ENCODE peak calls at places on chromosomes 6 and 20, in nine cellular contexts. L, X, W, F, N, I, Q, V and O are unnamed samples. For H3K4me1, the result is how much of the 10 kb centered on the place peaks cover.

GRCh38 chr6:170155464-170156196 is 135.2 kb downstream of the DLL1 start:
- DNase-seq in L (no peak), X (no peak), W (no peak), F (no peak), N (no peak), I (no peak), Q (peak), V (no peak), O (no peak)

GRCh38 chr6:29976253-29976587 is 33.9 kb downstream of the HLA-A start:
- DNase-seq in L (no peak), X (no peak), W (no peak), F (no peak), N (no peak), I (no peak), Q (no peak), V (no peak), O (no peak)

GRCh38 chr6:145044606-145045275 is 690.6 kb downstream of the EPM2A start:
- DNase-seq in L (no peak), X (no peak), W (no peak), F (no peak), N (no peak), I (no peak), Q (no peak), V (no peak), O (no peak)

GRCh38 chr6:14476793-14477531 is 359.4 kb downstream of the CD83 start:
- DNase-seq in L (no peak), X (peak), W (peak), F (peak), N (no peak), I (no peak), Q (peak), V (peak), O (peak)

GRCh38 chr6:139395891-139396299 is 21.4 kb upstream of the CITED2 start:
- DNase-seq in L (no peak), X (no peak), W (no peak), F (no peak), N (no peak), I (no peak), Q (no peak), V (no peak), O (no peak)

GRCh38 chr6:166736606-166737005 is 109.6 kb upstream of the RPS6KA2 start:
- DNase-seq in L (no peak), X (peak), W (no peak), F (no peak), N (no peak), I (peak), Q (no peak), V (no peak), O (no peak)

GRCh38 chr20:1302578-1303541 is 26.1 kb downstream of the SDCBP2 start:
- DNase-seq in L (no peak), X (no peak), W (no peak), F (no peak), N (no peak), I (no peak), Q (no peak), V (no peak), O (no peak)

GRCh38 chr6:169975286-169975685 is 223.9 kb downstream of the ERMARD start:
- DNase-seq in L (no peak), X (no peak), W (no peak), F (peak), N (no peak), I (no peak), Q (no peak), V (no peak), O (no peak)

GRCh38 chr6:47144306-47144705 is 102.2 kb upstream of the ADGRF1 start:
- DNase-seq in L (no peak), X (no peak), W (no peak), F (no peak), N (no peak), I (no peak), Q (no peak), V (no peak), O (no peak)

GRCh38 chr6:157325069-157325805 is 1.9 kb upstream of the TMEM242 start:
- DNase-seq in L (no peak), X (no peak), W (no peak), F (no peak), N (peak), I (no peak), Q (no peak), V (no peak), O (no peak)

GRCh38 chr6:56637640-56638039 is 5.0 kb downstream of the DST start:
- DNase-seq in L (no peak), X (peak), W (no peak), F (no peak), N (peak), I (peak), Q (no peak), V (peak), O (no peak)

GRCh38 chr6:12605888-12606345 is 110.7 kb upstream of the PHACTR1 start:
- DNase-seq in L (no peak), X (peak), W (no peak), F (peak), N (peak), I (peak), Q (peak), V (peak), O (no peak)

GRCh38 chr6:105619971-105620741 is 217.3 kb upstream of the PREP start:
- DNase-seq in L (no peak), X (no peak), W (no peak), F (no peak), N (no peak), I (no peak), Q (no peak), V (no peak), O (no peak)

GRCh38 chr20:59222982-59223610 is 59.5 kb downstream of the ZNF831 start:
- DNase-seq in L (no peak), X (peak), W (no peak), F (no peak), N (no peak), I (no peak), Q (no peak), V (no peak), O (no peak)

GRCh38 chr6:170051229-170052172 is 239.4 kb downstream of the DLL1 start:
- DNase-seq in L (peak), X (no peak), W (no peak), F (peak), N (no peak), I (no peak), Q (no peak), V (no peak), O (peak)

GRCh38 chr20:25271486-25272222 is 23.8 kb downstream of the PYGB start:
- DNase-seq in L (peak), X (no peak), W (peak), F (peak), N (no peak), I (no peak), Q (peak), V (no peak), O (no peak)

GRCh38 chr6:137640086-137640485 is 145.9 kb upstream of the OLIG3 start:
- DNase-seq in L (no peak), X (no peak), W (no peak), F (no peak), N (no peak), I (no peak), Q (no peak), V (no peak), O (no peak)

GRCh38 chr6:113690255-113690956 is 166.7 kb upstream of the MARCKS start:
- DNase-seq in L (no peak), X (peak), W (no peak), F (no peak), N (peak), I (peak), Q (no peak), V (no peak), O (no peak)

GRCh38 chr20:36105731-36106226 is 48.8 kb upstream of the EPB41L1 start:
- DNase-seq in L (no peak), X (no peak), W (no peak), F (no peak), N (no peak), I (no peak), Q (no peak), V (no peak), O (no peak)

GRCh38 chr6:157265630-157266029 is 57.7 kb downstream of the TMEM242 start:
- DNase-seq in L (no peak), X (no peak), W (no peak), F (no peak), N (no peak), I (no peak), Q (no peak), V (no peak), O (no peak)

GRCh38 chr6:132235596-132236280 is 165.5 kb downstream of the MOXD1 start:
- DNase-seq in L (no peak), X (no peak), W (no peak), F (no peak), N (no peak), I (no peak), Q (no peak), V (no peak), O (no peak)

GRCh38 chr6:20827798-20828197 is 293.5 kb downstream of the CDKAL1 start:
- DNase-seq in L (no peak), X (no peak), W (no peak), F (no peak), N (no peak), I (no peak), Q (no peak), V (no peak), O (no peak)

GRCh38 chr6:10403385-10404106 is 11.3 kb downstream of the TFAP2A start:
- DNase-seq in L (no peak), X (peak), W (no peak), F (no peak), N (no peak), I (peak), Q (no peak), V (no peak), O (no peak)

GRCh38 chr6:70163795-70164194 is 139.1 kb downstream of the COL9A1 start:
- DNase-seq in L (no peak), X (no peak), W (no peak), F (no peak), N (no peak), I (no peak), Q (no peak), V (no peak), O (no peak)

GRCh38 chr6:6891074-6891754 is 216.5 kb upstream of the RREB1 start:
- DNase-seq in L (no peak), X (no peak), W (no peak), F (no peak), N (no peak), I (no peak), Q (no peak), V (no peak), O (peak)

GRCh38 chr6:164097557-164098398 is 683.3 kb downstream of the QKI start:
- DNase-seq in L (no peak), X (no peak), W (no peak), F (no peak), N (no peak), I (no peak), Q (no peak), V (no peak), O (peak)

GRCh38 chr6:24240943-24241342 is 114.9 kb downstream of the NRSN1 start:
- DNase-seq in L (no peak), X (no peak), W (no peak), F (no peak), N (peak), I (no peak), Q (no peak), V (no peak), O (no peak)

GRCh38 chr6:81752969-81753708 is 658 bp upstream of the TENT5A start:
- DNase-seq in L (peak), X (peak), W (peak), F (peak), N (peak), I (no peak), Q (peak), V (peak), O (peak)

GRCh38 chr20:11686900-11687543 is 230.7 kb upstream of the BTBD3 start:
- DNase-seq in L (no peak), X (no peak), W (peak), F (no peak), N (no peak), I (no peak), Q (peak), V (no peak), O (no peak)

GRCh38 chr20:24983896-24984295 is 8.7 kb downstream of the APMAP start:
- DNase-seq in L (peak), X (no peak), W (no peak), F (no peak), N (no peak), I (no peak), Q (no peak), V (no peak), O (no peak)

GRCh38 chr6:38586992-38587391 is 52.7 kb downstream of the BTBD9 start:
- DNase-seq in L (no peak), X (no peak), W (no peak), F (no peak), N (no peak), I (no peak), Q (no peak), V (no peak), O (no peak)

GRCh38 chr6:127762284-127762683 is 138.6 kb downstream of the THEMIS start:
- DNase-seq in L (no peak), X (no peak), W (no peak), F (no peak), N (no peak), I (no peak), Q (no peak), V (no peak), O (no peak)
- H3K4me1 ChIP-seq in L (under half), X (under half), W (under half), F (under half), N (under half), I (under half), Q (under half), V (under half), O (under half)

GRCh38 chr20:31840906-31841816 is 4.2 kb downstream of the FOXS1 start:
- DNase-seq in L (peak), X (no peak), W (no peak), F (no peak), N (no peak), I (no peak), Q (no peak), V (no peak), O (peak)
- H3K4me1 ChIP-seq in L (half or more), X (half or more), W (under half), F (half or more), N (under half), I (half or more), Q (half or more), V (half or more), O (under half)

GRCh38 chr20:33503564-33503963 is 13.7 kb downstream of the CBFA2T2 start:
- DNase-seq in L (no peak), X (no peak), W (no peak), F (no peak), N (no peak), I (no peak), Q (no peak), V (no peak), O (no peak)
- H3K4me1 ChIP-seq in L (under half), X (under half), W (under half), F (under half), N (under half), I (under half), Q (under half), V (under half), O (under half)

GRCh38 chr20:62918830-62919229 is 7.5 kb downstream of the DIDO1 start:
- DNase-seq in L (no peak), X (no peak), W (no peak), F (no peak), N (no peak), I (no peak), Q (no peak), V (no peak), O (no peak)

GRCh38 chr20:62918137-62918536 is 8.2 kb downstream of the DIDO1 start:
- DNase-seq in L (no peak), X (no peak), W (no peak), F (no peak), N (no peak), I (no peak), Q (no peak), V (no peak), O (no peak)

GRCh38 chr20:62917720-62918119 is 8.6 kb downstream of the DIDO1 start:
- DNase-seq in L (no peak), X (no peak), W (no peak), F (no peak), N (no peak), I (no peak), Q (no peak), V (no peak), O (no peak)

GRCh38 chr20:62914970-62915457 is 11.3 kb downstream of the DIDO1 start:
- DNase-seq in L (no peak), X (peak), W (no peak), F (no peak), N (peak), I (no peak), Q (no peak), V (no peak), O (no peak)

GRCh38 chr20:62916703-62917476 is 9.4 kb downstream of the DIDO1 start:
- DNase-seq in L (no peak), X (no peak), W (no peak), F (no peak), N (peak), I (no peak), Q (no peak), V (no peak), O (no peak)
- H3K4me1 ChIP-seq in L (half or more), X (half or more), W (half or more), F (half or more), N (half or more), I (half or more), Q (half or more), V (half or more), O (under half)

GRCh38 chr20:50415516-50416268 is 94.5 kb upstream of the PTPN1 start:
- DNase-seq in L (peak), X (peak), W (peak), F (peak), N (peak), I (no peak), Q (peak), V (peak), O (peak)
- H3K4me1 ChIP-seq in L (under half), X (under half), W (under half), F (under half), N (half or more), I (under half), Q (under half), V (under half), O (under half)

DNA sequence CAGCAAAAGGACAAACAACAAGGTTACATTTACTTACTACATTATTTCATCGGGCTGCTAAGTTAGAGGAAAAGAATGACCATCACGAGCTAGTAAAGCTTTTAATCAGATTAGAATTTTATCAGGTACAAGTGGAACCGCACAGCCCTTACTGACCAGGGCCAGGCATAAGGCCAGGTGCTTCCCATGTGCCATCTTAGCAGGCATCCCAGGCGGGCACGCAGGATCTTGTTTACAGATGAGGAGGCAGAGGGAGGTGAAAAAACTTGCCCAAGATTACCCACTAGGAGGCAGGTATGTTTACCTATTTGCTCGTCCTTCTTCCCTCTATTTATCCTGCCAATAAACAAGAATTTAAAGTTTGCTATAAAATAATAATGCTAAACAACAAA is 10.7 kb downstream of the EZR start:
- DNase-seq in L (no peak), X (no peak), W (no peak), F (no peak), N (no peak), I (no peak), Q (no peak), V (no peak), O (no peak)
- H3K4me1 ChIP-seq in L (under half), X (half or more), W (under half), F (under half), N (half or more), I (half or more), Q (half or more), V (half or more), O (under half)